ENCODE peak calls at places on chromosomes 4 and X, in five cellular contexts. One of them, this sample, is unnamed.

GRCh38 chr4:94472056-94472826 is 20.5 kb downstream of the PDLIM5 start:
- DNase-seq in fibroblast of pulmonary artery: peak
- DNase-seq in A673: no peak
- DNase-seq in RWPE1: no peak
- DNase-seq in left lung: no peak
- DNase-seq in this sample: no peak

GRCh38 chr4:105620640-105621323 is 68.4 kb downstream of the ARHGEF38 start:
- DNase-seq in fibroblast of pulmonary artery: peak
- DNase-seq in A673: no peak
- DNase-seq in RWPE1: peak
- DNase-seq in left lung: no peak
- DNase-seq in this sample: no peak

GRCh38 chrX:49041683-49042529 is 1.3 kb downstream of the TFE3 start:
- DNase-seq in left lung: no peak
- DNase-seq in A673: peak
- DNase-seq in fibroblast of pulmonary artery: peak
- DNase-seq in RWPE1: no peak
- DNase-seq in this sample: no peak

GRCh38 chrX:13750204-13750603 is 15.7 kb downstream of the OFD1 start:
- DNase-seq in left lung: no peak
- DNase-seq in A673: peak
- DNase-seq in fibroblast of pulmonary artery: peak
- DNase-seq in RWPE1: peak
- DNase-seq in this sample: no peak

GRCh38 chr4:1803523-1804423 is 10.7 kb downstream of the FGFR3 start:
- DNase-seq in left lung: no peak
- DNase-seq in RWPE1: no peak
- DNase-seq in A673: no peak
- DNase-seq in fibroblast of pulmonary artery: no peak
- DNase-seq in this sample: no peak

GRCh38 chrX:63743596-63743995 is 41.4 kb downstream of the ARHGEF9 start:
- DNase-seq in A673: no peak
- DNase-seq in fibroblast of pulmonary artery: no peak
- DNase-seq in RWPE1: no peak
- DNase-seq in left lung: no peak
- DNase-seq in this sample: no peak

GRCh38 chrX:17082831-17083230 is 136.4 kb downstream of the REPS2 start:
- DNase-seq in A673: peak
- DNase-seq in RWPE1: peak
- DNase-seq in fibroblast of pulmonary artery: no peak
- DNase-seq in left lung: no peak
- DNase-seq in this sample: no peak

GRCh38 chr4:25884040-25884788 is 21.4 kb upstream of the SEL1L3 start:
- DNase-seq in RWPE1: no peak
- DNase-seq in left lung: no peak
- DNase-seq in fibroblast of pulmonary artery: peak
- DNase-seq in A673: no peak
- DNase-seq in this sample: no peak

GRCh38 chr4:82968972-82969371 is 41.7 kb downstream of the LIN54 start:
- DNase-seq in left lung: no peak
- DNase-seq in RWPE1: no peak
- DNase-seq in fibroblast of pulmonary artery: no peak
- DNase-seq in A673: no peak
- DNase-seq in this sample: no peak

GRCh38 chrX:41347186-41347585 is 13.2 kb downstream of the DDX3X start:
- DNase-seq in left lung: no peak
- DNase-seq in fibroblast of pulmonary artery: no peak
- DNase-seq in RWPE1: no peak
- DNase-seq in A673: no peak
- DNase-seq in this sample: no peak

GRCh38 chr4:176753049-176753448 is 39.7 kb downstream of the VEGFC start:
- DNase-seq in RWPE1: peak
- DNase-seq in left lung: no peak
- DNase-seq in fibroblast of pulmonary artery: peak
- DNase-seq in A673: peak
- DNase-seq in this sample: no peak

GRCh38 chr4:7753931-7754465 is 185.7 kb downstream of the AFAP1 start:
- DNase-seq in left lung: no peak
- DNase-seq in RWPE1: no peak
- DNase-seq in A673: no peak
- DNase-seq in fibroblast of pulmonary artery: no peak
- DNase-seq in this sample: no peak

GRCh38 chr4:164949448-164950118 is 27.9 kb downstream of the TRIM61 start:
- DNase-seq in left lung: no peak
- DNase-seq in RWPE1: no peak
- DNase-seq in A673: peak
- DNase-seq in fibroblast of pulmonary artery: no peak
- DNase-seq in this sample: no peak

GRCh38 chr4:101790521-101791188 is at the start of gene BANK1:
- DNase-seq in left lung: peak
- DNase-seq in RWPE1: peak
- DNase-seq in A673: no peak
- DNase-seq in fibroblast of pulmonary artery: peak
- DNase-seq in this sample: peak

GRCh38 chrX:79107891-79108718 is 36.4 kb upstream of the GPR174 start:
- DNase-seq in fibroblast of pulmonary artery: no peak
- DNase-seq in RWPE1: no peak
- DNase-seq in left lung: no peak
- DNase-seq in A673: peak
- DNase-seq in this sample: no peak

GRCh38 chr4:153365003-153365402 is 20.5 kb downstream of the MND1 start:
- DNase-seq in RWPE1: no peak
- DNase-seq in A673: no peak
- DNase-seq in left lung: no peak
- DNase-seq in fibroblast of pulmonary artery: no peak
- DNase-seq in this sample: no peak

GRCh38 chr4:82043809-82044137 is 330.0 kb downstream of the HNRNPD start:
- DNase-seq in fibroblast of pulmonary artery: no peak
- DNase-seq in left lung: no peak
- DNase-seq in RWPE1: no peak
- DNase-seq in A673: no peak
- DNase-seq in this sample: no peak

GRCh38 chr4:113073614-113074013 is 24.2 kb downstream of the ANK2 start:
- DNase-seq in fibroblast of pulmonary artery: no peak
- DNase-seq in left lung: no peak
- DNase-seq in RWPE1: no peak
- DNase-seq in A673: no peak
- DNase-seq in this sample: no peak

GRCh38 chr4:158906073-158906472 is 137.2 kb downstream of the FNIP2 start:
- DNase-seq in left lung: no peak
- DNase-seq in RWPE1: no peak
- DNase-seq in fibroblast of pulmonary artery: no peak
- DNase-seq in A673: no peak
- DNase-seq in this sample: no peak

GRCh38 chrX:78455901-78456300 is 128.5 kb upstream of the CYSLTR1 start:
- DNase-seq in RWPE1: no peak
- DNase-seq in A673: no peak
- DNase-seq in left lung: no peak
- DNase-seq in fibroblast of pulmonary artery: peak
- DNase-seq in this sample: no peak

GRCh38 chrX:39336709-39337294 is 535.5 kb downstream of the MID1IP1 start:
- DNase-seq in left lung: no peak
- DNase-seq in fibroblast of pulmonary artery: no peak
- DNase-seq in A673: peak
- DNase-seq in RWPE1: no peak
- DNase-seq in this sample: no peak

GRCh38 chr4:153075836-153076235 is 128.4 kb upstream of the TRIM2 start:
- DNase-seq in RWPE1: no peak
- DNase-seq in left lung: no peak
- DNase-seq in fibroblast of pulmonary artery: no peak
- DNase-seq in A673: no peak
- DNase-seq in this sample: no peak

GRCh38 chr4:126465341-126465740 is 1150.6 kb downstream of the FAT4 start:
- DNase-seq in RWPE1: no peak
- DNase-seq in A673: no peak
- DNase-seq in fibroblast of pulmonary artery: peak
- DNase-seq in left lung: no peak
- DNase-seq in this sample: no peak

GRCh38 chrX:31334997-31335396 is 263.2 kb upstream of the FTHL17 start:
- DNase-seq in left lung: no peak
- DNase-seq in A673: no peak
- DNase-seq in RWPE1: no peak
- DNase-seq in fibroblast of pulmonary artery: no peak
- DNase-seq in this sample: no peak

GRCh38 chrX:41670108-41670507 is 18.7 kb upstream of the GPR34 start:
- DNase-seq in A673: no peak
- DNase-seq in RWPE1: no peak
- DNase-seq in left lung: no peak
- DNase-seq in fibroblast of pulmonary artery: no peak
- DNase-seq in this sample: no peak

GRCh38 chr4:107167051-107167450 is 130.9 kb upstream of the DKK2 start:
- DNase-seq in A673: peak
- DNase-seq in fibroblast of pulmonary artery: no peak
- DNase-seq in left lung: no peak
- DNase-seq in RWPE1: no peak
- DNase-seq in this sample: no peak
- TF ChIP-seq CTCF in A673: no peak
- TF ChIP-seq CTCF in fibroblast of pulmonary artery: no peak
- TF ChIP-seq CTCF in left lung: no peak
- TF ChIP-seq CTCF in RWPE1: no peak
- TF ChIP-seq CTCF in this sample: peak

DNA sequence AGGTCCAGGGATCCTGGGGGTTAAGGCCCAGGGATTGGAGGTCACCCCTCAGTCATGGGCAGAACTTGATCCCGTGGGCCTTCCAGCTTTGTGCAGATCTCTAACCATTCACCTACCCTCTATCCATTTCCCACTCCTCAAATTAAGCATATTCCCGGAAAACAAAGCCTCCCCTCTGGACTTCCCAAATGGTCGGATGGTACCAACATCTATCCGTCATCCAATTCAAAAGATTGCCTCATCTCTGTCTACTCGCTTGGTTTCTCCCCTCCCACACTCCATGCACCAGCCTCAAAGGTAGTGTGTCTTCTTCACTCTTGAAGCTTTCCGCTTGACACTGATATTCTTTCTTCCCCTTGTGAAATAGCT is 473 bp upstream of the BCLAF3 start:
- DNase-seq in left lung: no peak
- DNase-seq in fibroblast of pulmonary artery: no peak
- DNase-seq in A673: peak
- DNase-seq in RWPE1: no peak
- DNase-seq in this sample: no peak
- TF ChIP-seq CTCF in left lung: peak
- TF ChIP-seq CTCF in fibroblast of pulmonary artery: no peak
- TF ChIP-seq CTCF in A673: no peak
- TF ChIP-seq CTCF in RWPE1: peak
- TF ChIP-seq CTCF in this sample: peak

GRCh38 chr4:64327237-64327636 is 82.0 kb downstream of the TECRL start:
- DNase-seq in left lung: no peak
- DNase-seq in RWPE1: no peak
- DNase-seq in fibroblast of pulmonary artery: no peak
- DNase-seq in A673: no peak
- DNase-seq in this sample: no peak

GRCh38 chr4:64326507-64326906 is 82.7 kb downstream of the TECRL start:
- DNase-seq in A673: no peak
- DNase-seq in RWPE1: no peak
- DNase-seq in fibroblast of pulmonary artery: no peak
- DNase-seq in left lung: no peak
- DNase-seq in this sample: no peak

GRCh38 chr4:64334964-64335363 is 74.3 kb downstream of the TECRL start:
- DNase-seq in RWPE1: no peak
- DNase-seq in fibroblast of pulmonary artery: no peak
- DNase-seq in A673: no peak
- DNase-seq in left lung: no peak
- DNase-seq in this sample: no peak

DNA sequence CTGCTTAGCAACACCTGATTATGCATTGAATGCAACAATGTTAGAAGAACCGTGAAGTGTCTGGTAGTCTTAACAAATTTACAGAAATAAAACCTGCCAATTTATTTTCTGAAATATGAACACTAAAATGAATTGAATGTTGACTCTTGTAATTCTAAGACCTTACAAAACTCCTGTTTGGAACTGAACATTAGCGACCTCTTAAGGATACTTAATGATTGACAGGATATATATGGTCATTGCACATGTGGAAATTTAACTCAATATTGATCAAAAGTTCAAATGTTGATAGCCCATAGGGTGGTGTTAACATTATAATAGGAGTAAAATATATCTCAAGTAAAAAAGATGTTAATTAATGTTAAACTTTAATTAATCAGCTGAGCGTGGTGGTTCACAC is 79.1 kb downstream of the TECRL start:
- DNase-seq in A673: no peak
- DNase-seq in RWPE1: no peak
- DNase-seq in fibroblast of pulmonary artery: no peak
- DNase-seq in left lung: no peak
- DNase-seq in this sample: no peak
- TF ChIP-seq CTCF in A673: no peak
- TF ChIP-seq CTCF in RWPE1: no peak
- TF ChIP-seq CTCF in fibroblast of pulmonary artery: no peak
- TF ChIP-seq CTCF in left lung: no peak
- TF ChIP-seq CTCF in this sample: no peak

DNA sequence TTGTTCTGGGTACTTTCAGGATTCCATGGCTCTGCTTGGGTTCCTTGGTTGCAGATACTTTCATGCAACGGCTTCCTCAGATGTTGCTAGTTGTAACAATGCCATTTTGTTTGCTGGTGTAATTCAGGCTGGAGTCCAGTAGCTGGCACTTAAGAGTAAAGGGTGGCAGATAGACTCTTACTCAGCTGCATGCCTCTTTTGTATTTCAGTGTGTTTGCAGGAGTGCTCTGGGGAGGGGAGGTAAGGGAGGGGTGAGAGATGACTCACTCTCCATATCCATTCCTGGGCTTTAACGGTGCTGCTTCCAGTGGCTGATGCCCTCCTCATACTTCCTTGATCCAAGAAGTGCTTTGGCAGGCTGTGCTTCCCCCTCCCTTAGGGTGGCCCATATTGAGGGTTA is 155.2 kb downstream of the ZNF330 start:
- DNase-seq in A673: peak
- DNase-seq in fibroblast of pulmonary artery: peak
- DNase-seq in RWPE1: peak
- DNase-seq in left lung: no peak
- DNase-seq in this sample: no peak
- TF ChIP-seq CTCF in A673: peak
- TF ChIP-seq CTCF in fibroblast of pulmonary artery: peak
- TF ChIP-seq CTCF in RWPE1: peak
- TF ChIP-seq CTCF in left lung: no peak
- TF ChIP-seq CTCF in this sample: peak

GRCh38 chrX:18210470-18210869 is 10.2 kb downstream of the BEND2 start:
- DNase-seq in fibroblast of pulmonary artery: peak
- DNase-seq in RWPE1: no peak
- DNase-seq in left lung: no peak
- DNase-seq in A673: peak
- DNase-seq in this sample: no peak
- TF ChIP-seq CTCF in fibroblast of pulmonary artery: no peak
- TF ChIP-seq CTCF in RWPE1: no peak
- TF ChIP-seq CTCF in left lung: no peak
- TF ChIP-seq CTCF in A673: peak
- TF ChIP-seq CTCF in this sample: peak

GRCh38 chrX:119516157-119516702 is 48.0 kb downstream of the SLC25A5 start:
- DNase-seq in left lung: no peak
- DNase-seq in RWPE1: peak
- DNase-seq in A673: peak
- DNase-seq in fibroblast of pulmonary artery: peak
- DNase-seq in this sample: no peak

GRCh38 chrX:119507206-119507605 is 39.0 kb downstream of the SLC25A5 start:
- DNase-seq in RWPE1: no peak
- DNase-seq in left lung: no peak
- DNase-seq in fibroblast of pulmonary artery: no peak
- DNase-seq in A673: no peak
- DNase-seq in this sample: no peak

GRCh38 chrX:119512145-119512800 is 44.0 kb downstream of the SLC25A5 start:
- DNase-seq in left lung: peak
- DNase-seq in fibroblast of pulmonary artery: peak
- DNase-seq in RWPE1: peak
- DNase-seq in A673: peak
- DNase-seq in this sample: no peak
- TF ChIP-seq CTCF in left lung: peak
- TF ChIP-seq CTCF in fibroblast of pulmonary artery: peak
- TF ChIP-seq CTCF in RWPE1: peak
- TF ChIP-seq CTCF in A673: peak
- TF ChIP-seq CTCF in this sample: peak

This sample was measured in chondrocyte.